ENCODE peak calls at places on chromosomes 5 and 9, in six cellular contexts. One of them, this sample, is unnamed.

GRCh38 chr5:89120719-89121118 is 237.7 kb upstream of the MEF2C start:
- DNase-seq in GM13976: no peak
- DNase-seq in OCI-LY7: no peak
- DNase-seq in BJ: no peak
- DNase-seq in GM20000: no peak
- DNase-seq in HL-60: peak
- DNase-seq in this sample: no peak

GRCh38 chr5:39072915-39073758 is 1.1 kb downstream of the RICTOR start:
- DNase-seq in GM13976: peak
- DNase-seq in OCI-LY7: peak
- DNase-seq in BJ: no peak
- DNase-seq in GM20000: peak
- DNase-seq in HL-60: peak
- DNase-seq in this sample: no peak

GRCh38 chr5:36414869-36415282 is 113.2 kb upstream of the RANBP3L start:
- DNase-seq in GM13976: no peak
- DNase-seq in OCI-LY7: peak
- DNase-seq in BJ: no peak
- DNase-seq in GM20000: no peak
- DNase-seq in HL-60: peak
- DNase-seq in this sample: no peak

GRCh38 chr9:126155756-126156664 is 170.6 kb upstream of the MVB12B start:
- DNase-seq in GM13976: peak
- DNase-seq in OCI-LY7: no peak
- DNase-seq in BJ: no peak
- DNase-seq in GM20000: no peak
- DNase-seq in HL-60: no peak
- DNase-seq in this sample: no peak

GRCh38 chr9:4397917-4398316 is 92.4 kb upstream of the SLC1A1 start:
- DNase-seq in GM13976: no peak
- DNase-seq in OCI-LY7: no peak
- DNase-seq in BJ: peak
- DNase-seq in GM20000: no peak
- DNase-seq in HL-60: no peak
- DNase-seq in this sample: no peak

GRCh38 chr5:169272731-169273401 is 28.1 kb downstream of the SLIT3 start:
- DNase-seq in GM13976: no peak
- DNase-seq in OCI-LY7: no peak
- DNase-seq in BJ: no peak
- DNase-seq in GM20000: no peak
- DNase-seq in HL-60: no peak
- DNase-seq in this sample: no peak

GRCh38 chr9:121645003-121645402 is 6.4 kb upstream of the DAB2IP start:
- DNase-seq in GM13976: no peak
- DNase-seq in OCI-LY7: peak
- DNase-seq in BJ: no peak
- DNase-seq in GM20000: no peak
- DNase-seq in HL-60: no peak
- DNase-seq in this sample: no peak

GRCh38 chr5:179153341-179153901 is 93.2 kb downstream of the ZNF354C start:
- DNase-seq in GM13976: no peak
- DNase-seq in OCI-LY7: no peak
- DNase-seq in BJ: no peak
- DNase-seq in GM20000: no peak
- DNase-seq in HL-60: no peak
- DNase-seq in this sample: no peak

GRCh38 chr5:159525117-159525516 is 194.8 kb upstream of the IL12B start:
- DNase-seq in GM13976: no peak
- DNase-seq in OCI-LY7: no peak
- DNase-seq in BJ: no peak
- DNase-seq in GM20000: no peak
- DNase-seq in HL-60: no peak
- DNase-seq in this sample: no peak

GRCh38 chr9:136287960-136288753 is 15.7 kb downstream of the CCDC187 start:
- DNase-seq in GM13976: no peak
- DNase-seq in OCI-LY7: no peak
- DNase-seq in BJ: no peak
- DNase-seq in GM20000: no peak
- DNase-seq in HL-60: no peak
- DNase-seq in this sample: no peak

GRCh38 chr5:131000289-131000688 is 164.8 kb downstream of the HINT1 start:
- DNase-seq in GM13976: no peak
- DNase-seq in OCI-LY7: no peak
- DNase-seq in BJ: no peak
- DNase-seq in GM20000: no peak
- DNase-seq in HL-60: no peak
- DNase-seq in this sample: no peak

GRCh38 chr9:91162311-91162710 is 199.4 kb downstream of the AUH start:
- DNase-seq in GM13976: no peak
- DNase-seq in OCI-LY7: no peak
- DNase-seq in BJ: no peak
- DNase-seq in GM20000: no peak
- DNase-seq in HL-60: no peak
- DNase-seq in this sample: no peak

GRCh38 chr9:86408121-86408520 is 53.9 kb upstream of the TUT7 start:
- DNase-seq in GM13976: no peak
- DNase-seq in OCI-LY7: no peak
- DNase-seq in BJ: no peak
- DNase-seq in GM20000: no peak
- DNase-seq in HL-60: no peak
- DNase-seq in this sample: no peak

GRCh38 chr9:81534138-81534865 is 155.0 kb downstream of the TLE1 start:
- DNase-seq in GM13976: no peak
- DNase-seq in OCI-LY7: no peak
- DNase-seq in BJ: no peak
- DNase-seq in GM20000: no peak
- DNase-seq in HL-60: no peak
- DNase-seq in this sample: no peak

GRCh38 chr9:17462869-17463464 is 115.9 kb upstream of the SH3GL2 start:
- DNase-seq in GM13976: peak
- DNase-seq in OCI-LY7: peak
- DNase-seq in BJ: peak
- DNase-seq in GM20000: peak
- DNase-seq in HL-60: peak
- DNase-seq in this sample: peak

GRCh38 chr5:27465140-27465539 is 426.8 kb upstream of the CDH9 start:
- DNase-seq in GM13976: no peak
- DNase-seq in OCI-LY7: no peak
- DNase-seq in BJ: no peak
- DNase-seq in GM20000: no peak
- DNase-seq in HL-60: peak
- DNase-seq in this sample: no peak

GRCh38 chr9:120344230-120344629 is 235.7 kb downstream of the CDK5RAP2 start:
- DNase-seq in GM13976: no peak
- DNase-seq in OCI-LY7: no peak
- DNase-seq in BJ: peak
- DNase-seq in GM20000: no peak
- DNase-seq in HL-60: no peak
- DNase-seq in this sample: peak

GRCh38 chr5:108753331-108753730 is 5.6 kb downstream of the FER start:
- DNase-seq in GM13976: no peak
- DNase-seq in OCI-LY7: no peak
- DNase-seq in BJ: no peak
- DNase-seq in GM20000: no peak
- DNase-seq in HL-60: no peak
- DNase-seq in this sample: no peak

GRCh38 chr5:111360173-111360572 is 136.0 kb downstream of the CAMK4 start:
- DNase-seq in GM13976: no peak
- DNase-seq in OCI-LY7: no peak
- DNase-seq in BJ: no peak
- DNase-seq in GM20000: no peak
- DNase-seq in HL-60: no peak
- DNase-seq in this sample: no peak

GRCh38 chr9:122056484-122056883 is 36.6 kb downstream of the TTLL11 start:
- DNase-seq in GM13976: no peak
- DNase-seq in OCI-LY7: no peak
- DNase-seq in BJ: no peak
- DNase-seq in GM20000: no peak
- DNase-seq in HL-60: no peak
- DNase-seq in this sample: no peak

GRCh38 chr9:121331549-121331948 is 38.5 kb downstream of the STOM start:
- DNase-seq in GM13976: no peak
- DNase-seq in OCI-LY7: no peak
- DNase-seq in BJ: no peak
- DNase-seq in GM20000: no peak
- DNase-seq in HL-60: no peak
- DNase-seq in this sample: no peak

GRCh38 chr9:126335837-126336236 is 9.2 kb downstream of the MVB12B start:
- DNase-seq in GM13976: peak
- DNase-seq in OCI-LY7: no peak
- DNase-seq in BJ: no peak
- DNase-seq in GM20000: no peak
- DNase-seq in HL-60: no peak
- DNase-seq in this sample: no peak

GRCh38 chr9:79662553-79662956 is 90.8 kb downstream of the TLE4 start:
- DNase-seq in GM13976: no peak
- DNase-seq in OCI-LY7: no peak
- DNase-seq in BJ: peak
- DNase-seq in GM20000: no peak
- DNase-seq in HL-60: no peak
- DNase-seq in this sample: peak

GRCh38 chr5:55096186-55096585 is 6.3 kb upstream of the GZMA start:
- DNase-seq in GM13976: no peak
- DNase-seq in OCI-LY7: no peak
- DNase-seq in BJ: no peak
- DNase-seq in GM20000: no peak
- DNase-seq in HL-60: no peak
- DNase-seq in this sample: no peak

GRCh38 chr5:14781106-14781505 is 90.5 kb downstream of the ANKH start:
- DNase-seq in GM13976: peak
- DNase-seq in OCI-LY7: no peak
- DNase-seq in BJ: no peak
- DNase-seq in GM20000: peak
- DNase-seq in HL-60: no peak
- DNase-seq in this sample: no peak

GRCh38 chr5:135930029-135930948 is 24.5 kb downstream of the LECT2 start:
- DNase-seq in GM13976: peak
- DNase-seq in OCI-LY7: no peak
- DNase-seq in BJ: no peak
- DNase-seq in GM20000: peak
- DNase-seq in HL-60: no peak
- DNase-seq in this sample: no peak

GRCh38 chr9:96139592-96140251 is 162.3 kb downstream of the HSD17B3 start:
- DNase-seq in GM13976: no peak
- DNase-seq in OCI-LY7: no peak
- DNase-seq in BJ: no peak
- DNase-seq in GM20000: no peak
- DNase-seq in HL-60: peak
- DNase-seq in this sample: peak

GRCh38 chr5:113205807-113206206 is 229.0 kb downstream of the TSSK1B start:
- DNase-seq in GM13976: no peak
- DNase-seq in OCI-LY7: no peak
- DNase-seq in BJ: no peak
- DNase-seq in GM20000: no peak
- DNase-seq in HL-60: no peak
- DNase-seq in this sample: no peak
- TF ChIP-seq CTCF in GM13976: no peak
- TF ChIP-seq CTCF in OCI-LY7: no peak
- TF ChIP-seq CTCF in BJ: no peak
- TF ChIP-seq CTCF in GM20000: no peak
- TF ChIP-seq CTCF in HL-60: no peak
- TF ChIP-seq CTCF in this sample: peak

DNA sequence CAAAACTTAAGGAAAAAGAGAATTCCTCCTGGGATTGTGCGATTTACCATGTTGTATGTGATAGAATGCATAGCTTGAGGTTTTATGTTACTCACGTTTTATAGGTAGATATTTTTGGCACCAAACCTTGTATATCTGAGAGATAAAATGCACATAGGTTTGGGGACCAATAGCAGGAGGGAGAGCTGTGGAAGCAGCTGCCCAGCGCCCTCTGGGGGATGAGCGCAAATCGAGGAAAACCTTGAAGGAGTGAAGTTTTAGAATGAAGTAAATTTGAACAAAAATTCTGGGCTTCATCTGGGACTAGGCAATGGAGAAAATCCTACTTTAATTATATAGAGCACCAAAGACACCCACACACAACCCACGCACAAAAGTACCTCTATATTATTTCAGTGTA is 197.0 kb downstream of the ADCY2 start:
- DNase-seq in GM13976: no peak
- DNase-seq in OCI-LY7: no peak
- DNase-seq in BJ: no peak
- DNase-seq in GM20000: peak
- DNase-seq in HL-60: no peak
- DNase-seq in this sample: no peak
- TF ChIP-seq CTCF in GM13976: no peak
- TF ChIP-seq CTCF in OCI-LY7: peak
- TF ChIP-seq CTCF in BJ: peak
- TF ChIP-seq CTCF in GM20000: no peak
- TF ChIP-seq CTCF in HL-60: no peak
- TF ChIP-seq CTCF in this sample: peak

GRCh38 chr9:132798817-132799790 is 79.0 kb downstream of the AK8 start:
- DNase-seq in GM13976: no peak
- DNase-seq in OCI-LY7: no peak
- DNase-seq in BJ: no peak
- DNase-seq in GM20000: no peak
- DNase-seq in HL-60: peak
- DNase-seq in this sample: no peak
- TF ChIP-seq CTCF in GM13976: no peak
- TF ChIP-seq CTCF in OCI-LY7: no peak
- TF ChIP-seq CTCF in BJ: no peak
- TF ChIP-seq CTCF in GM20000: no peak
- TF ChIP-seq CTCF in HL-60: no peak
- TF ChIP-seq CTCF in this sample: no peak

GRCh38 chr5:149730620-149731331 is 666 bp downstream of the PPARGC1B start:
- DNase-seq in GM13976: peak
- DNase-seq in OCI-LY7: peak
- DNase-seq in BJ: no peak
- DNase-seq in GM20000: peak
- DNase-seq in HL-60: peak
- DNase-seq in this sample: no peak
- TF ChIP-seq CTCF in GM13976: no peak
- TF ChIP-seq CTCF in OCI-LY7: peak
- TF ChIP-seq CTCF in BJ: no peak
- TF ChIP-seq CTCF in GM20000: no peak
- TF ChIP-seq CTCF in HL-60: no peak
- TF ChIP-seq CTCF in this sample: no peak

DNA sequence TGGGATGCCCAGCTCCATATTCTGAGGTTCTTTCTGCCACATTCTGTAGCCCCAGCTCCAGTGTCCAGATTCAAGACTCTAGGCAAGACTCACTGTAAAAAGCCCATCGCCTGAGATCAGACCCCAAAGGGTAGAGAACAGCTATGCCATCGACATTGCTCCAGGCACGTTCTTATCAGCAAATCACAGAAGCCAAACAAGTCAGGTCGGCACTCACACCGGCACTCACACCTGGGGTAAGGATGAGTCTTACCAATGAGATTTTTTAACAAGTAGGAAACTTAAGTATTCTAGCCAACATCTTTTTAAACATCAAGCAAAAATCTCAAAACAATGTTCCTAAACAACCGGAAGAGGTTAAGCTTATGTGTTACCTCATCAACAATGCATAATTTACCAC is 2.4 kb downstream of the CDKN2AIPNL start:
- DNase-seq in GM13976: no peak
- DNase-seq in OCI-LY7: no peak
- DNase-seq in BJ: no peak
- DNase-seq in GM20000: no peak
- DNase-seq in HL-60: no peak
- DNase-seq in this sample: no peak
- TF ChIP-seq CTCF in GM13976: no peak
- TF ChIP-seq CTCF in OCI-LY7: no peak
- TF ChIP-seq CTCF in BJ: no peak
- TF ChIP-seq CTCF in GM20000: no peak
- TF ChIP-seq CTCF in HL-60: no peak
- TF ChIP-seq CTCF in this sample: no peak

GRCh38 chr5:142324377-142324870 is 397 bp downstream of the SPRY4 start:
- DNase-seq in GM13976: no peak
- DNase-seq in OCI-LY7: no peak
- DNase-seq in BJ: no peak
- DNase-seq in GM20000: peak
- DNase-seq in HL-60: no peak
- DNase-seq in this sample: no peak
- TF ChIP-seq CTCF in GM13976: peak
- TF ChIP-seq CTCF in OCI-LY7: no peak
- TF ChIP-seq CTCF in BJ: peak
- TF ChIP-seq CTCF in GM20000: no peak
- TF ChIP-seq CTCF in HL-60: no peak
- TF ChIP-seq CTCF in this sample: peak